ENCODE peak calls at places on chromosomes 1 and 21, in seven cellular contexts. R is stimulated activated CD4-positive, alpha-beta T cell treated with anti-CD3 and anti-CD28 coated beads, Interleukin-2, amount 100 ng/mL, for 48 hours; J is GM12865; K is activated CD8-positive, alpha-beta memory T cell treated with anti-CD3 and anti-CD28 coated beads for 24 hours; G is cardiac muscle cell; U is ascending aorta; Y is C1 segment of cervical spinal cord. B is an unnamed sample.
A peak's percentile ranks its signal among the peaks of the same experiment; 100 is the strongest.

GRCh38 chr1:156086256-156086662 is 4.0 kb upstream of the MEX3A start:
- DNase-seq in R (no peak), J (no peak), K (no peak), G (peak; percentile 78), U (no peak), Y (no peak), B (no peak)

GRCh38 chr1:64038965-64039926 is 164.2 kb upstream of the UBE2U start:
- DNase-seq in R (no peak), J (peak; percentile 1), K (no peak), G (peak; percentile 25), U (peak; percentile 18), Y (peak; percentile 6), B (peak; percentile 91)

GRCh38 chr1:14850563-14850962 is 252.1 kb downstream of the KAZN start:
- DNase-seq in R (no peak), J (peak; percentile 34), K (no peak), G (peak; percentile 2), U (no peak), Y (no peak), B (no peak)

GRCh38 chr1:178371236-178371635 is 125.5 kb downstream of the CLEC20A start:
- DNase-seq in R (no peak), J (no peak), K (no peak), G (peak; percentile 11), U (no peak), Y (no peak), B (no peak)

GRCh38 chr1:245988393-245989078 is 518.5 kb downstream of the SMYD3 start:
- DNase-seq in R (no peak), J (no peak), K (no peak), G (no peak), U (no peak), Y (no peak), B (no peak)

GRCh38 chr1:17719874-17720273 is 35.3 kb upstream of the ACTL8 start:
- DNase-seq in R (no peak), J (no peak), K (no peak), G (no peak), U (no peak), Y (no peak), B (no peak)

GRCh38 chr1:89552481-89553194 is 28.0 kb downstream of the LRRC8B start:
- DNase-seq in R (no peak), J (peak; percentile 51), K (no peak), G (no peak), U (no peak), Y (no peak), B (no peak)

GRCh38 chr21:35559881-35560280 is 500.4 kb downstream of the SETD4 start:
- DNase-seq in R (no peak), J (no peak), K (no peak), G (no peak), U (no peak), Y (no peak), B (no peak)

B was measured in esophagus muscularis mucosa.